ENCODE peak calls at places on chromosome 14, in seven cellular contexts. G, E, U, C, I, H and T are unnamed samples.

GRCh38 chr14:53630336-53630735 is 326.3 kb downstream of the BMP4 start:
- DNase-seq in C (no peak), I (no peak), U (no peak), E (no peak), G (peak), H (no peak), T (no peak)

GRCh38 chr14:73823339-73823885 is 28.2 kb upstream of the PTGR2 start:
- DNase-seq in G (no peak), H (no peak), E (no peak), I (no peak), C (no peak), U (no peak), T (no peak)

GRCh38 chr14:72714871-72715214 is 179.1 kb downstream of the DPF3 start:
- DNase-seq in H (peak), C (no peak), E (no peak), U (no peak), I (no peak), G (no peak), T (no peak)

GRCh38 chr14:82075566-82075965 is 541.9 kb upstream of the SEL1L start:
- DNase-seq in U (no peak), C (no peak), I (no peak), G (no peak), H (no peak), E (peak), T (no peak)

GRCh38 chr14:105331575-105332351 is 17.2 kb downstream of the PACS2 start:
- DNase-seq in G (no peak), I (no peak), H (no peak), U (no peak), E (no peak), C (no peak), T (no peak)

GRCh38 chr14:102418853-102419240 is 56.1 kb downstream of the TECPR2 start:
- DNase-seq in U (no peak), C (no peak), E (no peak), G (no peak), H (no peak), I (no peak), T (no peak)

GRCh38 chr14:21057803-21058675 is at the start of gene RNASE8:
- DNase-seq in E (no peak), H (no peak), I (no peak), C (no peak), G (no peak), U (no peak), T (no peak)

GRCh38 chr14:52005625-52006024 is 16.3 kb downstream of the RTRAF start:
- DNase-seq in E (no peak), H (no peak), G (no peak), I (no peak), C (no peak), U (no peak), T (no peak)